ENCODE peak calls at places on chromosomes 2 and 18, in eight cellular contexts. One of them, this sample, is unnamed.

GRCh38 chr2:232534940-232535735 is 4.4 kb upstream of the CHRNG start:
- DNase-seq in tibial nerve: no peak
- DNase-seq in hepatic stellate cell: no peak
- DNase-seq in NCI-H1930: no peak
- DNase-seq in stimulated activated CD8-positive, alpha-beta memory T cell treated with anti-CD3 and anti-CD28 coated beads, Interleukin-7, amount 100 ng/mL, for 24 hours: no peak
- DNase-seq in colonic mucosa: no peak
- DNase-seq in NCI-H748 treated with DMSO at 0.1 percent for 48 hours: no peak
- DNase-seq in AG08395: no peak
- DNase-seq in this sample: no peak

GRCh38 chr2:221973902-221974301 is 324.9 kb downstream of the PAX3 start:
- DNase-seq in tibial nerve: no peak
- DNase-seq in hepatic stellate cell: no peak
- DNase-seq in NCI-H1930: no peak
- DNase-seq in stimulated activated CD8-positive, alpha-beta memory T cell treated with anti-CD3 and anti-CD28 coated beads, Interleukin-7, amount 100 ng/mL, for 24 hours: no peak
- DNase-seq in colonic mucosa: no peak
- DNase-seq in NCI-H748 treated with DMSO at 0.1 percent for 48 hours: no peak
- DNase-seq in AG08395: no peak
- DNase-seq in this sample: no peak

GRCh38 chr2:231185050-231185725 is 13.2 kb upstream of the ARMC9 start:
- DNase-seq in tibial nerve: no peak
- DNase-seq in hepatic stellate cell: no peak
- DNase-seq in NCI-H1930: no peak
- DNase-seq in stimulated activated CD8-positive, alpha-beta memory T cell treated with anti-CD3 and anti-CD28 coated beads, Interleukin-7, amount 100 ng/mL, for 24 hours: no peak
- DNase-seq in colonic mucosa: no peak
- DNase-seq in NCI-H748 treated with DMSO at 0.1 percent for 48 hours: no peak
- DNase-seq in AG08395: no peak
- DNase-seq in this sample: no peak

GRCh38 chr2:208792766-208793165 is 386.2 kb downstream of the PTH2R start:
- DNase-seq in tibial nerve: no peak
- DNase-seq in hepatic stellate cell: no peak
- DNase-seq in NCI-H1930: no peak
- DNase-seq in stimulated activated CD8-positive, alpha-beta memory T cell treated with anti-CD3 and anti-CD28 coated beads, Interleukin-7, amount 100 ng/mL, for 24 hours: no peak
- DNase-seq in colonic mucosa: no peak
- DNase-seq in NCI-H748 treated with DMSO at 0.1 percent for 48 hours: no peak
- DNase-seq in AG08395: no peak
- DNase-seq in this sample: no peak

GRCh38 chr2:220445429-220446105 is 818.1 kb downstream of the SLC4A3 start:
- DNase-seq in tibial nerve: no peak
- DNase-seq in hepatic stellate cell: peak
- DNase-seq in NCI-H1930: no peak
- DNase-seq in stimulated activated CD8-positive, alpha-beta memory T cell treated with anti-CD3 and anti-CD28 coated beads, Interleukin-7, amount 100 ng/mL, for 24 hours: no peak
- DNase-seq in colonic mucosa: no peak
- DNase-seq in NCI-H748 treated with DMSO at 0.1 percent for 48 hours: no peak
- DNase-seq in AG08395: peak
- DNase-seq in this sample: peak

GRCh38 chr2:44638649-44639048 is 276.9 kb downstream of the CAMKMT start:
- DNase-seq in tibial nerve: no peak
- DNase-seq in hepatic stellate cell: no peak
- DNase-seq in NCI-H1930: no peak
- DNase-seq in stimulated activated CD8-positive, alpha-beta memory T cell treated with anti-CD3 and anti-CD28 coated beads, Interleukin-7, amount 100 ng/mL, for 24 hours: no peak
- DNase-seq in colonic mucosa: no peak
- DNase-seq in NCI-H748 treated with DMSO at 0.1 percent for 48 hours: no peak
- DNase-seq in AG08395: no peak
- DNase-seq in this sample: no peak

GRCh38 chr2:216516730-216517350 is 18.2 kb downstream of the RPL37A start:
- DNase-seq in tibial nerve: no peak
- DNase-seq in hepatic stellate cell: peak
- DNase-seq in NCI-H1930: peak
- DNase-seq in stimulated activated CD8-positive, alpha-beta memory T cell treated with anti-CD3 and anti-CD28 coated beads, Interleukin-7, amount 100 ng/mL, for 24 hours: no peak
- DNase-seq in colonic mucosa: no peak
- DNase-seq in NCI-H748 treated with DMSO at 0.1 percent for 48 hours: peak
- DNase-seq in AG08395: peak
- DNase-seq in this sample: peak

GRCh38 chr2:236217926-236218325 is 46.3 kb downstream of the ASB18 start:
- DNase-seq in tibial nerve: no peak
- DNase-seq in hepatic stellate cell: no peak
- DNase-seq in NCI-H1930: no peak
- DNase-seq in stimulated activated CD8-positive, alpha-beta memory T cell treated with anti-CD3 and anti-CD28 coated beads, Interleukin-7, amount 100 ng/mL, for 24 hours: no peak
- DNase-seq in colonic mucosa: peak
- DNase-seq in NCI-H748 treated with DMSO at 0.1 percent for 48 hours: no peak
- DNase-seq in AG08395: no peak
- DNase-seq in this sample: no peak

GRCh38 chr18:76488190-76488589 is 6.9 kb downstream of the ZNF516 start:
- DNase-seq in tibial nerve: no peak
- DNase-seq in hepatic stellate cell: no peak
- DNase-seq in NCI-H1930: no peak
- DNase-seq in stimulated activated CD8-positive, alpha-beta memory T cell treated with anti-CD3 and anti-CD28 coated beads, Interleukin-7, amount 100 ng/mL, for 24 hours: no peak
- DNase-seq in colonic mucosa: no peak
- DNase-seq in NCI-H748 treated with DMSO at 0.1 percent for 48 hours: no peak
- DNase-seq in AG08395: no peak
- DNase-seq in this sample: no peak

GRCh38 chr18:28541276-28541930 is 364.5 kb upstream of the CDH2 start:
- DNase-seq in tibial nerve: peak
- DNase-seq in hepatic stellate cell: no peak
- DNase-seq in NCI-H1930: no peak
- DNase-seq in stimulated activated CD8-positive, alpha-beta memory T cell treated with anti-CD3 and anti-CD28 coated beads, Interleukin-7, amount 100 ng/mL, for 24 hours: no peak
- DNase-seq in colonic mucosa: no peak
- DNase-seq in NCI-H748 treated with DMSO at 0.1 percent for 48 hours: no peak
- DNase-seq in AG08395: no peak
- DNase-seq in this sample: no peak

GRCh38 chr2:113157108-113157896 is 16.5 kb upstream of the PSD4 start:
- DNase-seq in tibial nerve: no peak
- DNase-seq in hepatic stellate cell: no peak
- DNase-seq in NCI-H1930: peak
- DNase-seq in stimulated activated CD8-positive, alpha-beta memory T cell treated with anti-CD3 and anti-CD28 coated beads, Interleukin-7, amount 100 ng/mL, for 24 hours: no peak
- DNase-seq in colonic mucosa: peak
- DNase-seq in NCI-H748 treated with DMSO at 0.1 percent for 48 hours: no peak
- DNase-seq in AG08395: no peak
- DNase-seq in this sample: peak

GRCh38 chr2:205524656-205525055 is 157.6 kb upstream of the NRP2 start:
- DNase-seq in tibial nerve: no peak
- DNase-seq in hepatic stellate cell: no peak
- DNase-seq in NCI-H1930: no peak
- DNase-seq in stimulated activated CD8-positive, alpha-beta memory T cell treated with anti-CD3 and anti-CD28 coated beads, Interleukin-7, amount 100 ng/mL, for 24 hours: no peak
- DNase-seq in colonic mucosa: peak
- DNase-seq in NCI-H748 treated with DMSO at 0.1 percent for 48 hours: no peak
- DNase-seq in AG08395: no peak
- DNase-seq in this sample: no peak

GRCh38 chr2:223697316-223697875 is 95.2 kb upstream of the SCG2 start:
- DNase-seq in tibial nerve: no peak
- DNase-seq in hepatic stellate cell: no peak
- DNase-seq in NCI-H1930: no peak
- DNase-seq in stimulated activated CD8-positive, alpha-beta memory T cell treated with anti-CD3 and anti-CD28 coated beads, Interleukin-7, amount 100 ng/mL, for 24 hours: no peak
- DNase-seq in colonic mucosa: no peak
- DNase-seq in NCI-H748 treated with DMSO at 0.1 percent for 48 hours: no peak
- DNase-seq in AG08395: no peak
- DNase-seq in this sample: no peak

GRCh38 chr2:46893231-46893943 is 22.2 kb downstream of the MCFD2 start:
- DNase-seq in tibial nerve: no peak
- DNase-seq in hepatic stellate cell: no peak
- DNase-seq in NCI-H1930: no peak
- DNase-seq in stimulated activated CD8-positive, alpha-beta memory T cell treated with anti-CD3 and anti-CD28 coated beads, Interleukin-7, amount 100 ng/mL, for 24 hours: no peak
- DNase-seq in colonic mucosa: no peak
- DNase-seq in NCI-H748 treated with DMSO at 0.1 percent for 48 hours: no peak
- DNase-seq in AG08395: no peak
- DNase-seq in this sample: peak

GRCh38 chr2:82875891-82876290 is 1583.2 kb downstream of the SUCLG1 start:
- DNase-seq in tibial nerve: no peak
- DNase-seq in hepatic stellate cell: no peak
- DNase-seq in NCI-H1930: no peak
- DNase-seq in stimulated activated CD8-positive, alpha-beta memory T cell treated with anti-CD3 and anti-CD28 coated beads, Interleukin-7, amount 100 ng/mL, for 24 hours: no peak
- DNase-seq in colonic mucosa: no peak
- DNase-seq in NCI-H748 treated with DMSO at 0.1 percent for 48 hours: no peak
- DNase-seq in AG08395: no peak
- DNase-seq in this sample: no peak

GRCh38 chr2:12300019-12300602 is 416.6 kb upstream of the TRIB2 start:
- DNase-seq in tibial nerve: no peak
- DNase-seq in hepatic stellate cell: no peak
- DNase-seq in NCI-H1930: no peak
- DNase-seq in stimulated activated CD8-positive, alpha-beta memory T cell treated with anti-CD3 and anti-CD28 coated beads, Interleukin-7, amount 100 ng/mL, for 24 hours: no peak
- DNase-seq in colonic mucosa: no peak
- DNase-seq in NCI-H748 treated with DMSO at 0.1 percent for 48 hours: no peak
- DNase-seq in AG08395: no peak
- DNase-seq in this sample: peak